ENCODE peak calls at places on chromosomes 7 and 10, in eight cellular contexts. One of them, this sample, is unnamed.

GRCh38 chr7:70571986-70572385 is 560.0 kb upstream of the GALNT17 start:
- DNase-seq in activated T-helper 1 cell treated with anti-CD3 and anti-CD28 coated beads, Interleukin-12 subunit alpha, Interleukin-12 subunit beta, Interleukin-2, Interleukin-4 antibody, amounts not matched to agents 30 ng/mL and 10 ng/mL and 1 ng/mL, durations not matched to agents 14 hours and 24 hours and 36 hours: no peak
- DNase-seq in activated B cell treated with CpG ODN at 0.5 μM for 24 hours: no peak
- DNase-seq in NCI-H1417: no peak
- DNase-seq in NCI-H1436: no peak
- DNase-seq in stimulated activated CD8-positive, alpha-beta memory T cell treated with anti-CD3 and anti-CD28 coated beads, Interleukin-2, amount 100 ng/mL, for 1 hour: no peak
- DNase-seq in NCI-H345: no peak
- DNase-seq in DMS 273 treated with DMSO at 0.1 percent for 48 hours: peak
- DNase-seq in this sample: no peak

GRCh38 chr10:26505491-26505890 is 67.3 kb downstream of the APBB1IP start:
- DNase-seq in DMS 273 treated with DMSO at 0.1 percent for 48 hours: no peak
- DNase-seq in activated B cell treated with CpG ODN at 0.5 μM for 24 hours: no peak
- DNase-seq in activated T-helper 1 cell treated with anti-CD3 and anti-CD28 coated beads, Interleukin-12 subunit alpha, Interleukin-12 subunit beta, Interleukin-2, Interleukin-4 antibody, amounts not matched to agents 30 ng/mL and 10 ng/mL and 1 ng/mL, durations not matched to agents 14 hours and 24 hours and 36 hours: no peak
- DNase-seq in stimulated activated CD8-positive, alpha-beta memory T cell treated with anti-CD3 and anti-CD28 coated beads, Interleukin-2, amount 100 ng/mL, for 1 hour: no peak
- DNase-seq in NCI-H345: no peak
- DNase-seq in NCI-H1417: no peak
- DNase-seq in NCI-H1436: no peak
- DNase-seq in this sample: no peak

GRCh38 chr7:2171855-2172254 is 60.9 kb downstream of the MAD1L1 start:
- DNase-seq in NCI-H1417: peak
- DNase-seq in DMS 273 treated with DMSO at 0.1 percent for 48 hours: no peak
- DNase-seq in activated T-helper 1 cell treated with anti-CD3 and anti-CD28 coated beads, Interleukin-12 subunit alpha, Interleukin-12 subunit beta, Interleukin-2, Interleukin-4 antibody, amounts not matched to agents 30 ng/mL and 10 ng/mL and 1 ng/mL, durations not matched to agents 14 hours and 24 hours and 36 hours: no peak
- DNase-seq in NCI-H1436: no peak
- DNase-seq in activated B cell treated with CpG ODN at 0.5 μM for 24 hours: no peak
- DNase-seq in stimulated activated CD8-positive, alpha-beta memory T cell treated with anti-CD3 and anti-CD28 coated beads, Interleukin-2, amount 100 ng/mL, for 1 hour: no peak
- DNase-seq in NCI-H345: no peak
- DNase-seq in this sample: no peak

GRCh38 chr10:116836902-116837513 is 12.3 kb upstream of the ENO4 start:
- DNase-seq in DMS 273 treated with DMSO at 0.1 percent for 48 hours: no peak
- DNase-seq in stimulated activated CD8-positive, alpha-beta memory T cell treated with anti-CD3 and anti-CD28 coated beads, Interleukin-2, amount 100 ng/mL, for 1 hour: no peak
- DNase-seq in activated B cell treated with CpG ODN at 0.5 μM for 24 hours: no peak
- DNase-seq in activated T-helper 1 cell treated with anti-CD3 and anti-CD28 coated beads, Interleukin-12 subunit alpha, Interleukin-12 subunit beta, Interleukin-2, Interleukin-4 antibody, amounts not matched to agents 30 ng/mL and 10 ng/mL and 1 ng/mL, durations not matched to agents 14 hours and 24 hours and 36 hours: no peak
- DNase-seq in NCI-H1417: peak
- DNase-seq in NCI-H1436: no peak
- DNase-seq in NCI-H345: peak
- DNase-seq in this sample: no peak

GRCh38 chr10:96267234-96267705 is 4.1 kb downstream of the BLNK start:
- DNase-seq in activated B cell treated with CpG ODN at 0.5 μM for 24 hours: no peak
- DNase-seq in NCI-H1417: no peak
- DNase-seq in stimulated activated CD8-positive, alpha-beta memory T cell treated with anti-CD3 and anti-CD28 coated beads, Interleukin-2, amount 100 ng/mL, for 1 hour: no peak
- DNase-seq in NCI-H345: no peak
- DNase-seq in activated T-helper 1 cell treated with anti-CD3 and anti-CD28 coated beads, Interleukin-12 subunit alpha, Interleukin-12 subunit beta, Interleukin-2, Interleukin-4 antibody, amounts not matched to agents 30 ng/mL and 10 ng/mL and 1 ng/mL, durations not matched to agents 14 hours and 24 hours and 36 hours: no peak
- DNase-seq in DMS 273 treated with DMSO at 0.1 percent for 48 hours: no peak
- DNase-seq in NCI-H1436: no peak
- DNase-seq in this sample: no peak

GRCh38 chr10:101967713-101968112 is 88.3 kb downstream of the ARMH3 start:
- DNase-seq in NCI-H1417: no peak
- DNase-seq in NCI-H345: no peak
- DNase-seq in NCI-H1436: no peak
- DNase-seq in DMS 273 treated with DMSO at 0.1 percent for 48 hours: no peak
- DNase-seq in stimulated activated CD8-positive, alpha-beta memory T cell treated with anti-CD3 and anti-CD28 coated beads, Interleukin-2, amount 100 ng/mL, for 1 hour: no peak
- DNase-seq in activated B cell treated with CpG ODN at 0.5 μM for 24 hours: no peak
- DNase-seq in activated T-helper 1 cell treated with anti-CD3 and anti-CD28 coated beads, Interleukin-12 subunit alpha, Interleukin-12 subunit beta, Interleukin-2, Interleukin-4 antibody, amounts not matched to agents 30 ng/mL and 10 ng/mL and 1 ng/mL, durations not matched to agents 14 hours and 24 hours and 36 hours: no peak
- DNase-seq in this sample: no peak

GRCh38 chr7:101140339-101140699 is 13.4 kb downstream of the SERPINE1 start:
- DNase-seq in activated T-helper 1 cell treated with anti-CD3 and anti-CD28 coated beads, Interleukin-12 subunit alpha, Interleukin-12 subunit beta, Interleukin-2, Interleukin-4 antibody, amounts not matched to agents 30 ng/mL and 10 ng/mL and 1 ng/mL, durations not matched to agents 14 hours and 24 hours and 36 hours: no peak
- DNase-seq in NCI-H1417: no peak
- DNase-seq in stimulated activated CD8-positive, alpha-beta memory T cell treated with anti-CD3 and anti-CD28 coated beads, Interleukin-2, amount 100 ng/mL, for 1 hour: no peak
- DNase-seq in NCI-H345: no peak
- DNase-seq in DMS 273 treated with DMSO at 0.1 percent for 48 hours: no peak
- DNase-seq in activated B cell treated with CpG ODN at 0.5 μM for 24 hours: no peak
- DNase-seq in NCI-H1436: no peak
- DNase-seq in this sample: no peak

GRCh38 chr10:100653957-100654834 is 91.2 kb upstream of the PAX2 start:
- DNase-seq in activated T-helper 1 cell treated with anti-CD3 and anti-CD28 coated beads, Interleukin-12 subunit alpha, Interleukin-12 subunit beta, Interleukin-2, Interleukin-4 antibody, amounts not matched to agents 30 ng/mL and 10 ng/mL and 1 ng/mL, durations not matched to agents 14 hours and 24 hours and 36 hours: no peak
- DNase-seq in NCI-H1436: no peak
- DNase-seq in DMS 273 treated with DMSO at 0.1 percent for 48 hours: no peak
- DNase-seq in stimulated activated CD8-positive, alpha-beta memory T cell treated with anti-CD3 and anti-CD28 coated beads, Interleukin-2, amount 100 ng/mL, for 1 hour: no peak
- DNase-seq in activated B cell treated with CpG ODN at 0.5 μM for 24 hours: no peak
- DNase-seq in NCI-H1417: no peak
- DNase-seq in NCI-H345: peak
- DNase-seq in this sample: no peak

GRCh38 chr10:118669020-118669766 is 73.7 kb upstream of the PRLHR start:
- DNase-seq in activated T-helper 1 cell treated with anti-CD3 and anti-CD28 coated beads, Interleukin-12 subunit alpha, Interleukin-12 subunit beta, Interleukin-2, Interleukin-4 antibody, amounts not matched to agents 30 ng/mL and 10 ng/mL and 1 ng/mL, durations not matched to agents 14 hours and 24 hours and 36 hours: no peak
- DNase-seq in NCI-H1417: no peak
- DNase-seq in NCI-H345: no peak
- DNase-seq in NCI-H1436: no peak
- DNase-seq in activated B cell treated with CpG ODN at 0.5 μM for 24 hours: no peak
- DNase-seq in DMS 273 treated with DMSO at 0.1 percent for 48 hours: no peak
- DNase-seq in stimulated activated CD8-positive, alpha-beta memory T cell treated with anti-CD3 and anti-CD28 coated beads, Interleukin-2, amount 100 ng/mL, for 1 hour: no peak
- DNase-seq in this sample: peak

This sample was measured in GM19239.